ENCODE peak calls at places on chromosomes 12 and 14, in six cellular contexts. Z is SK-MEL-5; G is natural killer cell; X is fibroblast of mammary gland; R is substantia nigra; V is stimulated activated CD4-positive, alpha-beta T cell treated with anti-CD3 and anti-CD28 coated beads, Interleukin-15, amount 100 ng/mL, for 1 hour. L is an unnamed sample.

GRCh38 chr14:94906577-94906976 is 136.7 kb upstream of the GSC start:
- DNase-seq in Z (no peak), X (no peak), V (no peak), G (no peak), R (no peak), L (no peak)

GRCh38 chr14:75521415-75522199 is 662 bp upstream of the BATF start:
- DNase-seq in R (no peak), Z (no peak), V (no peak), X (no peak), G (no peak), L (no peak)

GRCh38 chr12:108214486-108214885 is 85.4 kb downstream of the WSCD2 start:
- DNase-seq in V (no peak), G (peak; percentile 30), Z (peak; percentile 14), R (no peak), X (peak; percentile 10), L (no peak)

GRCh38 chr12:71194657-71195056 is 36.9 kb upstream of the TSPAN8 start:
- DNase-seq in G (no peak), X (peak; percentile 44), Z (no peak), V (no peak), R (no peak), L (no peak)

GRCh38 chr12:116551952-116552749 is 7.0 kb upstream of the MAP1LC3B2 start:
- DNase-seq in R (no peak), G (no peak), Z (no peak), V (no peak), X (peak; percentile 72), L (no peak)

GRCh38 chr12:45732250-45732649 is 2.7 kb downstream of the ARID2 start:
- DNase-seq in G (no peak), R (no peak), V (no peak), Z (no peak), X (peak; percentile 34), L (no peak)

GRCh38 chr14:80215756-80216581 is 4.7 kb upstream of the DIO2 start:
- DNase-seq in Z (peak; percentile 6), V (no peak), X (peak; percentile 80), R (no peak), G (no peak), L (no peak)

GRCh38 chr12:64451687-64452558 is at the start of gene TBK1:
- DNase-seq in Z (peak; percentile 83), G (peak; percentile 77), V (peak; percentile 48), R (peak; percentile 90), X (peak; percentile 78), L (peak; percentile 87)

GRCh38 chr14:45491914-45492313 is 238.9 kb upstream of the MIS18BP1 start:
- DNase-seq in Z (no peak), X (no peak), V (no peak), R (no peak), G (no peak), L (no peak)

GRCh38 chr12:106110626-106111300 is 28.0 kb downstream of the NUAK1 start:
- DNase-seq in Z (no peak), V (no peak), X (no peak), G (no peak), R (no peak), L (no peak)

GRCh38 chr12:85632390-85632789 is 203.8 kb downstream of the RASSF9 start:
- DNase-seq in R (no peak), V (no peak), Z (no peak), X (peak; percentile 8), G (no peak), L (no peak)

GRCh38 chr14:37253905-37254304 is 56.2 kb downstream of the MIPOL1 start:
- DNase-seq in X (peak; percentile 76), Z (peak; percentile 19), G (no peak), V (no peak), R (no peak), L (no peak)

GRCh38 chr12:96400631-96401060 is 407 bp upstream of the CDK17 start:
- DNase-seq in X (peak; percentile 44), R (no peak), V (no peak), G (no peak), Z (peak; percentile 60), L (no peak)

GRCh38 chr14:54722791-54723432 is 156.0 kb downstream of the SAMD4A start:
- DNase-seq in X (peak; percentile 41), V (no peak), Z (peak; percentile 81), R (no peak), G (no peak), L (no peak)

GRCh38 chr12:25455696-25456095 is 97.4 kb downstream of the LMNTD1 start:
- DNase-seq in R (no peak), G (no peak), X (no peak), V (no peak), Z (no peak), L (no peak)

GRCh38 chr12:91883811-91884210 is 261.8 kb downstream of the BTG1 start:
- DNase-seq in X (no peak), G (no peak), R (no peak), V (no peak), Z (no peak), L (no peak)

GRCh38 chr12:97875064-97875463 is 412.5 kb downstream of the RMST start:
- DNase-seq in Z (peak; percentile 10), G (no peak), X (no peak), R (no peak), V (no peak), L (no peak)

GRCh38 chr12:19972325-19973288 is 395.7 kb upstream of the PDE3A start:
- DNase-seq in R (no peak), X (peak; percentile 20), V (no peak), G (no peak), Z (no peak), L (no peak)

GRCh38 chr12:110613771-110614684 is at the start of gene TCTN1:
- DNase-seq in Z (peak; percentile 95), G (peak; percentile 91), X (peak; percentile 89), R (peak; percentile 97), V (peak; percentile 91), L (peak; percentile 98)

GRCh38 chr12:1020389-1020788 is 29.4 kb downstream of the ERC1 start:
- DNase-seq in X (no peak), R (no peak), G (no peak), V (no peak), Z (no peak), L (no peak)

GRCh38 chr14:103116645-103117044 is 6.6 kb upstream of the TNFAIP2 start:
- DNase-seq in Z (no peak), G (no peak), R (no peak), V (no peak), X (no peak), L (no peak)

GRCh38 chr14:103056322-103057027 is 874 bp downstream of the CDC42BPB start:
- DNase-seq in X (peak; percentile 72), V (no peak), G (no peak), Z (peak; percentile 71), R (no peak), L (no peak)

GRCh38 chr14:42001436-42001835 is 394.8 kb downstream of the LRFN5 start:
- DNase-seq in X (peak; percentile 17), G (no peak), R (no peak), Z (no peak), V (no peak), L (no peak)

GRCh38 chr12:6754406-6754805 is 1.5 kb upstream of the MLF2 start:
- DNase-seq in G (no peak), R (no peak), V (no peak), Z (no peak), X (no peak), L (no peak)

GRCh38 chr12:51678086-51678724 is 87.2 kb downstream of the SCN8A start:
- DNase-seq in G (no peak), Z (peak; percentile 81), R (peak; percentile 2), X (peak; percentile 63), V (no peak), L (no peak)

GRCh38 chr14:99972748-99973466 is 92.3 kb upstream of the EVL start:
- DNase-seq in Z (no peak), G (no peak), X (peak; percentile 27), R (no peak), V (no peak), L (no peak)

GRCh38 chr12:42213954-42214426 is 24.1 kb downstream of the YAF2 start:
- DNase-seq in X (peak; percentile 50), G (no peak), Z (peak; percentile 42), R (no peak), V (no peak), L (no peak)

GRCh38 chr14:49879683-49880204 is 13.1 kb upstream of the ARF6 start:
- DNase-seq in V (no peak), Z (peak; percentile 77), R (no peak), X (peak; percentile 76), G (no peak), L (no peak)

GRCh38 chr14:81516941-81517797 is 16.5 kb downstream of the SEL1L start:
- DNase-seq in Z (no peak), V (no peak), X (peak; percentile 72), G (no peak), R (no peak), L (no peak)

L was measured in head of caudate nucleus.